ENCODE peak calls at places on chromosomes 4 and X, in seven cellular contexts. One of them, this sample, is unnamed.

GRCh38 chr4:5034206-5034605 is 14.9 kb upstream of the CYTL1 start:
- DNase-seq in mesendoderm: no peak
- DNase-seq in trophoblast cell: no peak
- DNase-seq in H9: no peak
- DNase-seq in H1: no peak
- DNase-seq in IMR-90: peak
- DNase-seq in neuronal stem cell: no peak
- DNase-seq in this sample: peak

GRCh38 chr4:142265536-142265935 is 580.6 kb downstream of the INPP4B start:
- DNase-seq in H1: no peak
- DNase-seq in H9: no peak
- DNase-seq in neuronal stem cell: no peak
- DNase-seq in IMR-90: peak
- DNase-seq in mesendoderm: no peak
- DNase-seq in trophoblast cell: no peak
- DNase-seq in this sample: peak

GRCh38 chr4:3657917-3658913 is 108.0 kb upstream of the ADRA2C start:
- DNase-seq in IMR-90: peak
- DNase-seq in trophoblast cell: no peak
- DNase-seq in neuronal stem cell: no peak
- DNase-seq in H1: no peak
- DNase-seq in H9: no peak
- DNase-seq in mesendoderm: no peak
- DNase-seq in this sample: no peak

GRCh38 chrX:3939967-3940610 is 226.6 kb upstream of the PRKX start:
- DNase-seq in H1: no peak
- DNase-seq in H9: no peak
- DNase-seq in neuronal stem cell: no peak
- DNase-seq in trophoblast cell: peak
- DNase-seq in mesendoderm: peak
- DNase-seq in IMR-90: peak
- DNase-seq in this sample: peak

GRCh38 chr4:85431156-85431555 is 43.8 kb upstream of the ARHGAP24 start:
- DNase-seq in trophoblast cell: peak
- DNase-seq in mesendoderm: no peak
- DNase-seq in H1: no peak
- DNase-seq in neuronal stem cell: no peak
- DNase-seq in H9: no peak
- DNase-seq in IMR-90: no peak
- DNase-seq in this sample: no peak

GRCh38 chrX:74656079-74656745 is 41.8 kb upstream of the RLIM start:
- DNase-seq in H1: no peak
- DNase-seq in IMR-90: peak
- DNase-seq in trophoblast cell: no peak
- DNase-seq in H9: no peak
- DNase-seq in mesendoderm: peak
- DNase-seq in neuronal stem cell: no peak
- DNase-seq in this sample: peak

GRCh38 chrX:53558646-53559045 is 124.5 kb upstream of the HSD17B10 start:
- DNase-seq in H9: no peak
- DNase-seq in trophoblast cell: no peak
- DNase-seq in neuronal stem cell: no peak
- DNase-seq in H1: no peak
- DNase-seq in IMR-90: no peak
- DNase-seq in mesendoderm: no peak
- DNase-seq in this sample: no peak

GRCh38 chr4:70705856-70706461 is 15.8 kb upstream of the RUFY3 start:
- DNase-seq in neuronal stem cell: no peak
- DNase-seq in IMR-90: peak
- DNase-seq in trophoblast cell: no peak
- DNase-seq in H1: no peak
- DNase-seq in mesendoderm: no peak
- DNase-seq in H9: no peak
- DNase-seq in this sample: no peak

GRCh38 chr4:1285790-1286553 is 3.7 kb upstream of the MAEA start:
- DNase-seq in neuronal stem cell: no peak
- DNase-seq in H1: no peak
- DNase-seq in mesendoderm: peak
- DNase-seq in H9: peak
- DNase-seq in trophoblast cell: no peak
- DNase-seq in IMR-90: peak
- DNase-seq in this sample: peak

GRCh38 chr4:2321279-2322196 is 59.6 kb upstream of the MXD4 start:
- DNase-seq in H9: no peak
- DNase-seq in IMR-90: no peak
- DNase-seq in trophoblast cell: no peak
- DNase-seq in H1: no peak
- DNase-seq in neuronal stem cell: no peak
- DNase-seq in mesendoderm: no peak
- DNase-seq in this sample: no peak

GRCh38 chrX:16643160-16643559 is 6.8 kb upstream of the S100G start:
- DNase-seq in neuronal stem cell: no peak
- DNase-seq in mesendoderm: peak
- DNase-seq in H9: no peak
- DNase-seq in trophoblast cell: peak
- DNase-seq in H1: no peak
- DNase-seq in IMR-90: peak
- DNase-seq in this sample: peak

GRCh38 chr4:3301450-3302163 is 8.8 kb downstream of the RGS12 start:
- DNase-seq in H1: no peak
- DNase-seq in neuronal stem cell: no peak
- DNase-seq in trophoblast cell: no peak
- DNase-seq in mesendoderm: no peak
- DNase-seq in H9: no peak
- DNase-seq in IMR-90: no peak
- DNase-seq in this sample: no peak

GRCh38 chrX:50581405-50581804 is 110.8 kb upstream of the DGKK start:
- DNase-seq in neuronal stem cell: no peak
- DNase-seq in trophoblast cell: no peak
- DNase-seq in H1: no peak
- DNase-seq in H9: no peak
- DNase-seq in IMR-90: no peak
- DNase-seq in mesendoderm: no peak
- DNase-seq in this sample: no peak

GRCh38 chr4:5280845-5281244 is 229.6 kb downstream of the STK32B start:
- DNase-seq in H9: no peak
- DNase-seq in trophoblast cell: no peak
- DNase-seq in neuronal stem cell: no peak
- DNase-seq in IMR-90: no peak
- DNase-seq in mesendoderm: no peak
- DNase-seq in H1: no peak
- DNase-seq in this sample: no peak

GRCh38 chr4:168586926-168587325 is 90.1 kb downstream of the PALLD start:
- DNase-seq in trophoblast cell: peak
- DNase-seq in H1: no peak
- DNase-seq in IMR-90: no peak
- DNase-seq in mesendoderm: peak
- DNase-seq in neuronal stem cell: no peak
- DNase-seq in H9: no peak
- DNase-seq in this sample: no peak

GRCh38 chr4:169009281-169010124 is 552 bp downstream of the CBR4 start:
- DNase-seq in neuronal stem cell: peak
- DNase-seq in H1: peak
- DNase-seq in trophoblast cell: peak
- DNase-seq in IMR-90: peak
- DNase-seq in H9: peak
- DNase-seq in mesendoderm: peak
- DNase-seq in this sample: peak

GRCh38 chr4:143443728-143444127 is 69.8 kb upstream of the SMARCA5 start:
- DNase-seq in neuronal stem cell: no peak
- DNase-seq in mesendoderm: no peak
- DNase-seq in H9: no peak
- DNase-seq in H1: no peak
- DNase-seq in trophoblast cell: no peak
- DNase-seq in IMR-90: no peak
- DNase-seq in this sample: no peak
- H2BK5ac ChIP-seq in neuronal stem cell: no peak
- H2BK5ac ChIP-seq in mesendoderm: no peak
- H2BK5ac ChIP-seq in H9: no peak
- H2BK5ac ChIP-seq in H1: no peak
- H2BK5ac ChIP-seq in trophoblast cell: no peak
- H2BK5ac ChIP-seq in IMR-90: no peak
- H2BK5ac ChIP-seq in this sample: no peak

GRCh38 chrX:153512501-153512893 is 4.9 kb upstream of the ATP2B3 start:
- DNase-seq in H1: no peak
- DNase-seq in trophoblast cell: no peak
- DNase-seq in mesendoderm: no peak
- DNase-seq in neuronal stem cell: no peak
- DNase-seq in H9: no peak
- DNase-seq in IMR-90: no peak
- DNase-seq in this sample: no peak
- H3K27ac ChIP-seq in H1: no peak
- H3K27ac ChIP-seq in trophoblast cell: no peak
- H3K27ac ChIP-seq in mesendoderm: no peak
- H3K27ac ChIP-seq in neuronal stem cell: no peak
- H3K27ac ChIP-seq in H9: no peak
- H3K27ac ChIP-seq in IMR-90: no peak
- H3K27ac ChIP-seq in this sample: no peak

GRCh38 chr4:183571350-183572076 is 66.7 kb downstream of the ING2 start:
- DNase-seq in mesendoderm: peak
- DNase-seq in IMR-90: peak
- DNase-seq in H9: no peak
- DNase-seq in H1: no peak
- DNase-seq in trophoblast cell: peak
- DNase-seq in neuronal stem cell: no peak
- DNase-seq in this sample: peak
- H3K23ac ChIP-seq in mesendoderm: no peak
- H3K23ac ChIP-seq in IMR-90: no peak
- H3K23ac ChIP-seq in H9: no peak
- H3K23ac ChIP-seq in H1: no peak
- H3K23ac ChIP-seq in trophoblast cell: no peak
- H3K23ac ChIP-seq in neuronal stem cell: no peak
- H3K23ac ChIP-seq in this sample: no peak

DNA sequence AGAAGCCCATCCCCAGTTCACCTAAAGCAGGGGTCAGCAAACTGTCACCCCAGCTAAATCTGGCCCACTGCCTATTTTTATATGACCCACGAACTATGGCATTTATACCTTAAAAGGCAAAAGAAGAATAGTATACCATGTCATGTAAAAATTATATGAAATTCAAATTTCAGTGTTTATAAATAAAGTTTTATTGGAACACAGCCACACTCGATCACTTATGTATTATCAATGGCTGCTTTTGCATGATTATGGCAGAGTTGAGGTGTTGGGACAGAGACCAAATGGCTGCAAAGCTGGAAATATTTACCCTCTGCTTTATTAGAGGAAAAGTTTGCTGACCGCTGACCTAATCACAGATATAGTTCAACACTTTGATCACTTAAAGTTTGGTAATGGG is 59.2 kb upstream of the GATB start:
- DNase-seq in neuronal stem cell: no peak
- DNase-seq in trophoblast cell: no peak
- DNase-seq in IMR-90: no peak
- DNase-seq in mesendoderm: no peak
- DNase-seq in H1: no peak
- DNase-seq in H9: no peak
- DNase-seq in this sample: no peak
- H2BK5ac ChIP-seq in neuronal stem cell: no peak
- H2BK5ac ChIP-seq in trophoblast cell: no peak
- H2BK5ac ChIP-seq in IMR-90: no peak
- H2BK5ac ChIP-seq in mesendoderm: no peak
- H2BK5ac ChIP-seq in H1: no peak
- H2BK5ac ChIP-seq in H9: no peak
- H2BK5ac ChIP-seq in this sample: no peak

DNA sequence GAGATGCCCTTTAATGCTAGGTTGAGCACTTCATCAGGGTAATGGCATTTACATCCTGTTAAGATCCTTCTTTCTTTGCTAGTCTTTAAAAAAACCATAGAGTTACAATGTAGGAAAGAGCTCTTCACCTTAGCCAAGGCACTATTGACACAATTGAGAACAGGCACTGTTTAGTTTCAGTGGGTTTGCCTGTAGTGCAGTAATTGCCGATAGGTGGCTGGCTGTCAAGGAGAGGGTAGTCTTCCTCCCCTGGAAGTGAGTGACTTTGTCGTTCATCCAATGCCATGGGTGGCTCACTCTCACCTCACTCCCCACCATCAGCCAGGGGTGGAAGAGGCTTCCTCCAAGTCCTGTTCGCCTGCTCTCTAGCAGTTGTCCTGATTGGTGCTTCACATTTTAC is 34.7 kb downstream of the SMS start:
- DNase-seq in mesendoderm: no peak
- DNase-seq in trophoblast cell: no peak
- DNase-seq in H1: no peak
- DNase-seq in neuronal stem cell: no peak
- DNase-seq in IMR-90: no peak
- DNase-seq in H9: no peak
- DNase-seq in this sample: no peak
- H3K27ac ChIP-seq in mesendoderm: no peak
- H3K27ac ChIP-seq in trophoblast cell: no peak
- H3K27ac ChIP-seq in H1: no peak
- H3K27ac ChIP-seq in neuronal stem cell: no peak
- H3K27ac ChIP-seq in IMR-90: peak
- H3K27ac ChIP-seq in H9: no peak
- H3K27ac ChIP-seq in this sample: peak

GRCh38 chrX:38803286-38803608 is 2.0 kb downstream of the MID1IP1 start:
- DNase-seq in H1: no peak
- DNase-seq in neuronal stem cell: no peak
- DNase-seq in IMR-90: no peak
- DNase-seq in trophoblast cell: no peak
- DNase-seq in H9: no peak
- DNase-seq in mesendoderm: no peak
- DNase-seq in this sample: no peak
- H3K23ac ChIP-seq in H1: no peak
- H3K23ac ChIP-seq in neuronal stem cell: peak
- H3K23ac ChIP-seq in IMR-90: peak
- H3K23ac ChIP-seq in trophoblast cell: no peak
- H3K23ac ChIP-seq in H9: no peak
- H3K23ac ChIP-seq in mesendoderm: no peak
- H3K23ac ChIP-seq in this sample: no peak

GRCh38 chrX:85859426-85859825 is 187.9 kb downstream of the CHM start:
- DNase-seq in H1: no peak
- DNase-seq in neuronal stem cell: no peak
- DNase-seq in H9: no peak
- DNase-seq in mesendoderm: no peak
- DNase-seq in trophoblast cell: no peak
- DNase-seq in IMR-90: peak
- DNase-seq in this sample: no peak

GRCh38 chrX:85870585-85870984 is 176.8 kb downstream of the CHM start:
- DNase-seq in neuronal stem cell: no peak
- DNase-seq in trophoblast cell: no peak
- DNase-seq in IMR-90: no peak
- DNase-seq in H1: no peak
- DNase-seq in H9: no peak
- DNase-seq in mesendoderm: no peak
- DNase-seq in this sample: no peak

GRCh38 chrX:85865324-85865723 is 182.0 kb downstream of the CHM start:
- DNase-seq in H9: no peak
- DNase-seq in neuronal stem cell: no peak
- DNase-seq in IMR-90: no peak
- DNase-seq in trophoblast cell: no peak
- DNase-seq in mesendoderm: no peak
- DNase-seq in H1: no peak
- DNase-seq in this sample: no peak
- H2BK5ac ChIP-seq in H9: no peak
- H2BK5ac ChIP-seq in neuronal stem cell: no peak
- H2BK5ac ChIP-seq in IMR-90: no peak
- H2BK5ac ChIP-seq in trophoblast cell: no peak
- H2BK5ac ChIP-seq in mesendoderm: no peak
- H2BK5ac ChIP-seq in H1: no peak
- H2BK5ac ChIP-seq in this sample: no peak

GRCh38 chr4:96585304-96585703 is 745.4 kb downstream of the PDHA2 start:
- DNase-seq in IMR-90: no peak
- DNase-seq in H9: no peak
- DNase-seq in H1: no peak
- DNase-seq in mesendoderm: no peak
- DNase-seq in neuronal stem cell: no peak
- DNase-seq in trophoblast cell: no peak
- DNase-seq in this sample: no peak
- H3K27ac ChIP-seq in IMR-90: no peak
- H3K27ac ChIP-seq in H9: no peak
- H3K27ac ChIP-seq in H1: no peak
- H3K27ac ChIP-seq in mesendoderm: no peak
- H3K27ac ChIP-seq in neuronal stem cell: no peak
- H3K27ac ChIP-seq in trophoblast cell: no peak
- H3K27ac ChIP-seq in this sample: no peak

This sample was measured in mesenchymal stem cell.